ENCODE peak calls at places on chromosomes 6 and 20, in nine cellular contexts. One of them, this sample, is unnamed.

GRCh38 chr6:39341942-39342341 is 19.4 kb upstream of the KCNK16 start:
- DNase-seq in choroid plexus epithelial cell: no peak
- DNase-seq in mesothelial cell of epicardium: no peak
- DNase-seq in endothelial cell of umbilical vein: no peak
- DNase-seq in AG09309: no peak
- DNase-seq in activated CD8-positive, alpha-beta T cell treated with anti-CD3 and anti-CD28 coated beads for 36 hours: no peak
- DNase-seq in gastrocnemius medialis: no peak
- DNase-seq in GM13977: no peak
- DNase-seq in BJ: no peak
- DNase-seq in this sample: no peak

GRCh38 chr6:117265425-117266266 is at the start of gene VGLL2:
- DNase-seq in AG09309: no peak
- DNase-seq in mesothelial cell of epicardium: peak
- DNase-seq in BJ: no peak
- DNase-seq in endothelial cell of umbilical vein: peak
- DNase-seq in GM13977: peak
- DNase-seq in activated CD8-positive, alpha-beta T cell treated with anti-CD3 and anti-CD28 coated beads for 36 hours: no peak
- DNase-seq in choroid plexus epithelial cell: peak
- DNase-seq in gastrocnemius medialis: peak
- DNase-seq in this sample: no peak

GRCh38 chr6:74928203-74928602 is 277.6 kb downstream of the COL12A1 start:
- DNase-seq in AG09309: no peak
- DNase-seq in mesothelial cell of epicardium: no peak
- DNase-seq in activated CD8-positive, alpha-beta T cell treated with anti-CD3 and anti-CD28 coated beads for 36 hours: no peak
- DNase-seq in endothelial cell of umbilical vein: no peak
- DNase-seq in gastrocnemius medialis: no peak
- DNase-seq in BJ: no peak
- DNase-seq in GM13977: no peak
- DNase-seq in choroid plexus epithelial cell: no peak
- DNase-seq in this sample: no peak

GRCh38 chr6:142349215-142349823 is 47.5 kb downstream of the ADGRG6 start:
- DNase-seq in BJ: no peak
- DNase-seq in mesothelial cell of epicardium: no peak
- DNase-seq in GM13977: no peak
- DNase-seq in AG09309: no peak
- DNase-seq in gastrocnemius medialis: no peak
- DNase-seq in endothelial cell of umbilical vein: no peak
- DNase-seq in choroid plexus epithelial cell: no peak
- DNase-seq in activated CD8-positive, alpha-beta T cell treated with anti-CD3 and anti-CD28 coated beads for 36 hours: no peak
- DNase-seq in this sample: no peak

GRCh38 chr6:15244605-15245360 is 1.1 kb upstream of the JARID2 start:
- DNase-seq in mesothelial cell of epicardium: peak
- DNase-seq in endothelial cell of umbilical vein: peak
- DNase-seq in activated CD8-positive, alpha-beta T cell treated with anti-CD3 and anti-CD28 coated beads for 36 hours: peak
- DNase-seq in GM13977: peak
- DNase-seq in AG09309: no peak
- DNase-seq in choroid plexus epithelial cell: peak
- DNase-seq in BJ: no peak
- DNase-seq in gastrocnemius medialis: peak
- DNase-seq in this sample: peak

GRCh38 chr6:110529907-110530306 is 53.5 kb upstream of the SLC22A16 start:
- DNase-seq in endothelial cell of umbilical vein: no peak
- DNase-seq in gastrocnemius medialis: no peak
- DNase-seq in GM13977: no peak
- DNase-seq in AG09309: no peak
- DNase-seq in choroid plexus epithelial cell: peak
- DNase-seq in BJ: no peak
- DNase-seq in activated CD8-positive, alpha-beta T cell treated with anti-CD3 and anti-CD28 coated beads for 36 hours: no peak
- DNase-seq in mesothelial cell of epicardium: no peak
- DNase-seq in this sample: no peak

GRCh38 chr6:41335943-41336342 is 535 bp downstream of the NCR2 start:
- DNase-seq in mesothelial cell of epicardium: no peak
- DNase-seq in BJ: no peak
- DNase-seq in choroid plexus epithelial cell: no peak
- DNase-seq in gastrocnemius medialis: no peak
- DNase-seq in activated CD8-positive, alpha-beta T cell treated with anti-CD3 and anti-CD28 coated beads for 36 hours: peak
- DNase-seq in GM13977: no peak
- DNase-seq in endothelial cell of umbilical vein: no peak
- DNase-seq in AG09309: no peak
- DNase-seq in this sample: no peak

GRCh38 chr20:20217626-20218025 is 150.3 kb upstream of the INSM1 start:
- DNase-seq in choroid plexus epithelial cell: no peak
- DNase-seq in mesothelial cell of epicardium: no peak
- DNase-seq in BJ: no peak
- DNase-seq in GM13977: no peak
- DNase-seq in activated CD8-positive, alpha-beta T cell treated with anti-CD3 and anti-CD28 coated beads for 36 hours: no peak
- DNase-seq in gastrocnemius medialis: no peak
- DNase-seq in endothelial cell of umbilical vein: no peak
- DNase-seq in AG09309: no peak
- DNase-seq in this sample: no peak

GRCh38 chr6:99905209-99906106 is 88.6 kb downstream of the MCHR2 start:
- DNase-seq in choroid plexus epithelial cell: peak
- DNase-seq in BJ: peak
- DNase-seq in AG09309: peak
- DNase-seq in endothelial cell of umbilical vein: peak
- DNase-seq in mesothelial cell of epicardium: no peak
- DNase-seq in gastrocnemius medialis: no peak
- DNase-seq in GM13977: peak
- DNase-seq in activated CD8-positive, alpha-beta T cell treated with anti-CD3 and anti-CD28 coated beads for 36 hours: peak
- DNase-seq in this sample: no peak

GRCh38 chr6:44222987-44223470 is 366 bp upstream of the SLC29A1 start:
- DNase-seq in endothelial cell of umbilical vein: peak
- DNase-seq in activated CD8-positive, alpha-beta T cell treated with anti-CD3 and anti-CD28 coated beads for 36 hours: peak
- DNase-seq in choroid plexus epithelial cell: no peak
- DNase-seq in AG09309: no peak
- DNase-seq in gastrocnemius medialis: no peak
- DNase-seq in GM13977: no peak
- DNase-seq in BJ: no peak
- DNase-seq in mesothelial cell of epicardium: no peak
- DNase-seq in this sample: peak

GRCh38 chr20:11364736-11365135 is 553.0 kb upstream of the BTBD3 start:
- DNase-seq in endothelial cell of umbilical vein: no peak
- DNase-seq in activated CD8-positive, alpha-beta T cell treated with anti-CD3 and anti-CD28 coated beads for 36 hours: no peak
- DNase-seq in gastrocnemius medialis: no peak
- DNase-seq in mesothelial cell of epicardium: no peak
- DNase-seq in AG09309: no peak
- DNase-seq in BJ: no peak
- DNase-seq in choroid plexus epithelial cell: no peak
- DNase-seq in GM13977: no peak
- DNase-seq in this sample: no peak

GRCh38 chr6:142810952-142811514 is 133.9 kb downstream of the HIVEP2 start:
- DNase-seq in AG09309: no peak
- DNase-seq in mesothelial cell of epicardium: no peak
- DNase-seq in BJ: peak
- DNase-seq in gastrocnemius medialis: no peak
- DNase-seq in GM13977: no peak
- DNase-seq in endothelial cell of umbilical vein: no peak
- DNase-seq in choroid plexus epithelial cell: no peak
- DNase-seq in activated CD8-positive, alpha-beta T cell treated with anti-CD3 and anti-CD28 coated beads for 36 hours: peak
- DNase-seq in this sample: no peak

GRCh38 chr6:71072508-71072907 is 115.6 kb upstream of the B3GAT2 start:
- DNase-seq in choroid plexus epithelial cell: peak
- DNase-seq in activated CD8-positive, alpha-beta T cell treated with anti-CD3 and anti-CD28 coated beads for 36 hours: no peak
- DNase-seq in BJ: no peak
- DNase-seq in GM13977: no peak
- DNase-seq in endothelial cell of umbilical vein: no peak
- DNase-seq in AG09309: no peak
- DNase-seq in gastrocnemius medialis: no peak
- DNase-seq in mesothelial cell of epicardium: no peak
- DNase-seq in this sample: no peak

GRCh38 chr20:60365063-60365640 is 406.9 kb downstream of the CDH26 start:
- DNase-seq in BJ: no peak
- DNase-seq in AG09309: no peak
- DNase-seq in mesothelial cell of epicardium: no peak
- DNase-seq in choroid plexus epithelial cell: no peak
- DNase-seq in gastrocnemius medialis: no peak
- DNase-seq in endothelial cell of umbilical vein: no peak
- DNase-seq in GM13977: no peak
- DNase-seq in activated CD8-positive, alpha-beta T cell treated with anti-CD3 and anti-CD28 coated beads for 36 hours: no peak
- DNase-seq in this sample: no peak

DNA sequence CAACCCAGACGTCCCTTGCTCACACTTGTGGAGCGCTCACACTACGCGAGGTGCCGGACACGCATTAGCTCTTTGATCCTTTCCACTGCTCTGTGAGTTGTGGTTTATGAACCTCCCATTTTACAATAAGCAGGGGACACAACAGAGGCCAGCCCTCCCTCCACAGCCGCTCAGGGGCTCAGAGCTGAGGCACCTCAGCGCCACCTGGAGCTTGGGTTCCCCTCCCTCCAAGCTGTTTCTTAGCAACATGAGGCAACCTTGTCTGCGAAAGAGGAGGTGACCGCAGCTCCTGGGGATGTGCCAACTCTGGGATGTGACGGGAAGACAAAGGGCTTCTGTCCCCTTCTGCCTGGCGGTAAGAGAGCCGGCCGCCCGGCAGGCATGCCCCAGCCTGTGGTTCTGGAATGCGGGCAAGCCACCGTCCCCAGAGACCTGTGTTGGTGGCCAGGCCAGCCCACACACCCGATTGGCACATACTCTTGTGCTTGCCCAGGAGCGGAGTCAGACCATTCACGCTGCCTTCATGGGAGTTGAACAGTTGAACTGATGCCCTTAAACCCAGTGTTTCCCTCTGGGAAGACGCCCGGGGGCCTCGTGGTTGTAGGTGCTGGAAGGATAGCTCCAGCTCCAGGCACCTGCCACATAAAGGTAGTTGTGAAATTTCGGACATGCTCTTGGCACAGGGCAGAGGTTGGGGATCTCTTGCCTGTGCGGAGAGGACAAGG is 44.5 kb downstream of the RBM38 start:
- DNase-seq in activated CD8-positive, alpha-beta T cell treated with anti-CD3 and anti-CD28 coated beads for 36 hours: peak
- DNase-seq in AG09309: no peak
- DNase-seq in choroid plexus epithelial cell: peak
- DNase-seq in BJ: no peak
- DNase-seq in GM13977: no peak
- DNase-seq in mesothelial cell of epicardium: peak
- DNase-seq in gastrocnemius medialis: peak
- DNase-seq in endothelial cell of umbilical vein: no peak
- DNase-seq in this sample: peak
- TF ChIP-seq CTCF in activated CD8-positive, alpha-beta T cell treated with anti-CD3 and anti-CD28 coated beads for 36 hours: no peak
- TF ChIP-seq CTCF in AG09309: no peak
- TF ChIP-seq CTCF in choroid plexus epithelial cell: no peak
- TF ChIP-seq CTCF in BJ: no peak
- TF ChIP-seq CTCF in GM13977: no peak
- TF ChIP-seq CTCF in mesothelial cell of epicardium: no peak
- TF ChIP-seq CTCF in gastrocnemius medialis: peak
- TF ChIP-seq CTCF in endothelial cell of umbilical vein: no peak
- TF ChIP-seq CTCF in this sample: no peak

GRCh38 chr6:130148181-130148580 is 74.6 kb downstream of the SAMD3 start:
- DNase-seq in activated CD8-positive, alpha-beta T cell treated with anti-CD3 and anti-CD28 coated beads for 36 hours: peak
- DNase-seq in GM13977: no peak
- DNase-seq in mesothelial cell of epicardium: no peak
- DNase-seq in AG09309: no peak
- DNase-seq in choroid plexus epithelial cell: no peak
- DNase-seq in endothelial cell of umbilical vein: no peak
- DNase-seq in BJ: no peak
- DNase-seq in gastrocnemius medialis: no peak
- DNase-seq in this sample: no peak
- TF ChIP-seq CTCF in activated CD8-positive, alpha-beta T cell treated with anti-CD3 and anti-CD28 coated beads for 36 hours: peak
- TF ChIP-seq CTCF in GM13977: peak
- TF ChIP-seq CTCF in mesothelial cell of epicardium: no peak
- TF ChIP-seq CTCF in AG09309: peak
- TF ChIP-seq CTCF in choroid plexus epithelial cell: peak
- TF ChIP-seq CTCF in endothelial cell of umbilical vein: no peak
- TF ChIP-seq CTCF in BJ: no peak
- TF ChIP-seq CTCF in gastrocnemius medialis: no peak
- TF ChIP-seq CTCF in this sample: no peak

DNA sequence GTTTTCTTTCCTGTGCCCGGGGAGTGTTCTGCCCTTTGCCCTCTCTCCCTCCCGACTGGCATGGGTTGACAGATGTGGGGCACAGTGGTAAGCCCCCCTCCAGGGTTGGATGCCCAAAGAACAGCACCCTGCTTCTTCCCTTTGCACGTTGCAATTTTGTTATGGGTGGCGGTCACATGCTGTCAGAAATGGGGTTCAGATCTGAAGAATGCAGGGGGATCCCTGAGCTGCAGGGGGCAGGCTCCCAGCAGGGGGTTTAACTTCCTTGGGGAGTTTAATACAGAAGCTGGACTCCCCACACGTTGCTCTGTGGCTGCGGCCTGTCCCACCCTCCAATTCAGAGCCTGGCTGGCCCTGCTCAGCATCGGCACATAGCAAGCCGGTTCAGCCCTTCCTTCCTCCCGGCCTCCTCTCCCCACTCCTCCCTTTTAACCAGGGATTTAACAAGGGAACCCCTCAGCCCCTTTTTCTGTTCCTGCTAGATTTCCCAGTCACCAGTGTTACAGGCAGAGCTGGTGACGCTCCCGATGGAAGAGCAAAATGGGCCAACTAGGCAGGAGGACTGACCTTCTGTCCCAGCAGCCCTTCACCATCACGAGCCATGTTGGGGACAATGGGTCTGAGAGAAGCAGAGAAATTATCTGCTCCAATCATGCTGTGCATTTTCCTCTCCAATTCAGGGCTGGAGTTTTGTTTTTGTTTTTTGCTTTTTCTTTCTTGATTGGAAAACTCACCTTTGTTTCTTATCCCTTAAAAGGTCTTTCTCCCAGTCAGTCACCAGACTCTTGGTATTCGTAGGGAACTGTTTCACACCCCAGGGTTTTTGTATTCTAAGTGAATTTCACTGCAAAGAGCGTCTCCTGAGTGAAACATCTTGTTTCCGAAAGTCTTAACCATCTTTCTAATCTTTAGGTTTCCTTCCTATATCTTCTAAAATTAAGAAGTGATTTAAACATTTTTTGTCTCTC is 6.8 kb downstream of the FOXF2 start:
- DNase-seq in AG09309: no peak
- DNase-seq in activated CD8-positive, alpha-beta T cell treated with anti-CD3 and anti-CD28 coated beads for 36 hours: no peak
- DNase-seq in BJ: no peak
- DNase-seq in GM13977: no peak
- DNase-seq in gastrocnemius medialis: no peak
- DNase-seq in mesothelial cell of epicardium: no peak
- DNase-seq in endothelial cell of umbilical vein: no peak
- DNase-seq in choroid plexus epithelial cell: no peak
- DNase-seq in this sample: no peak
- TF ChIP-seq CTCF in AG09309: no peak
- TF ChIP-seq CTCF in activated CD8-positive, alpha-beta T cell treated with anti-CD3 and anti-CD28 coated beads for 36 hours: no peak
- TF ChIP-seq CTCF in BJ: no peak
- TF ChIP-seq CTCF in GM13977: no peak
- TF ChIP-seq CTCF in gastrocnemius medialis: no peak
- TF ChIP-seq CTCF in mesothelial cell of epicardium: no peak
- TF ChIP-seq CTCF in endothelial cell of umbilical vein: no peak
- TF ChIP-seq CTCF in choroid plexus epithelial cell: no peak
- TF ChIP-seq CTCF in this sample: no peak

DNA sequence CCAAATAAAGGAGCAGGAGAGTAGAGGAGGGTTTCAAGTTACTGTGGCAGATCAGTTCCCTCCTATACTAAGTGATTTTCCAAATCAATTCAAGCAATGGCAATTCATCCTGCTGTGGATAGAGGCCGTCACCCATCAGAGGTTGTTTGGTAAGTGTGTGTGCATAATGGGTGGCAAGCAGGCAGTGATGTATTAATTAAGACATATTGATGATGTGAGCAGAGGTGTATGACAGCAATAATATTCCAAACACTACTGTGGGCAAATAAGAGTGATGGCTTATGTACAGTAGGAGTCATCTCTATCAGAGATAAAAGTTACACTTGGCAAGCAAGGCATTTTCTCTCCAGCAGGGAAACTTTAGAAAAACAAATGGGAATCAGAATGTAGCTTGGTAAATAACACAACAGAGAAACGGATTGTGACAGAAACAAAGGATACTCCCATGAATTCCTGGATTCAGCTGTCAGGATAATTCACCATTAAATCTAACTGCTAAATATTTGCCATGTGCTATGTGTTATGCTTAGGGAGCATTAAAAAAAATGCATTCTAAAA is 196.3 kb downstream of the KHDC1L start:
- DNase-seq in GM13977: no peak
- DNase-seq in activated CD8-positive, alpha-beta T cell treated with anti-CD3 and anti-CD28 coated beads for 36 hours: no peak
- DNase-seq in mesothelial cell of epicardium: no peak
- DNase-seq in endothelial cell of umbilical vein: no peak
- DNase-seq in BJ: no peak
- DNase-seq in gastrocnemius medialis: no peak
- DNase-seq in AG09309: no peak
- DNase-seq in choroid plexus epithelial cell: no peak
- DNase-seq in this sample: no peak
- TF ChIP-seq CTCF in GM13977: no peak
- TF ChIP-seq CTCF in activated CD8-positive, alpha-beta T cell treated with anti-CD3 and anti-CD28 coated beads for 36 hours: no peak
- TF ChIP-seq CTCF in mesothelial cell of epicardium: no peak
- TF ChIP-seq CTCF in endothelial cell of umbilical vein: no peak
- TF ChIP-seq CTCF in BJ: no peak
- TF ChIP-seq CTCF in gastrocnemius medialis: no peak
- TF ChIP-seq CTCF in AG09309: no peak
- TF ChIP-seq CTCF in choroid plexus epithelial cell: no peak
- TF ChIP-seq CTCF in this sample: no peak

This sample was measured in tibial artery.